ENCODE peak calls at places on chromosomes 16 and 17, in nine cellular contexts. C is heart right ventricle; A is HepG2; W is mesendoderm; M is GM12878; P is tibial artery; R is OCI-LY7; J is thoracic aorta; Z is CD8-positive, alpha-beta memory T cell. K is an unnamed sample. For H3K4me1, the result is how much of the 10 kb centered on the place peaks cover.

GRCh38 chr17:17096438-17097178 is 54.4 kb downstream of the MPRIP start:
- DNase-seq in P (peak), J (no peak), Z (no peak), C (no peak), M (no peak), R (no peak), W (peak), A (peak), K (no peak)

GRCh38 chr17:14301761-14302401 is 1.0 kb downstream of the HS3ST3B1 start:
- DNase-seq in A (no peak), M (no peak), W (no peak), P (no peak), Z (peak), C (peak), R (peak), J (no peak), K (no peak)

GRCh38 chr17:9456265-9456664 is 119.4 kb downstream of the STX8 start:
- DNase-seq in P (no peak), W (no peak), R (no peak), C (no peak), J (no peak), Z (no peak), A (peak), M (no peak), K (no peak)

GRCh38 chr16:68737046-68737729 is at the start of gene CDH1:
- DNase-seq in P (no peak), J (no peak), Z (peak), M (no peak), R (no peak), W (peak), A (no peak), C (peak), K (no peak)

GRCh38 chr17:11980813-11981212 is 16.5 kb downstream of the ZNF18 start:
- DNase-seq in Z (no peak), P (no peak), C (no peak), M (no peak), A (no peak), W (no peak), R (no peak), J (no peak), K (no peak)

GRCh38 chr16:56226187-56226586 is 34.9 kb downstream of the GNAO1 start:
- DNase-seq in Z (no peak), J (no peak), M (no peak), W (no peak), R (no peak), A (no peak), P (no peak), C (no peak), K (no peak)

GRCh38 chr17:40482722-40483121 is 18.7 kb downstream of the TNS4 start:
- DNase-seq in R (no peak), C (no peak), W (no peak), Z (no peak), P (no peak), J (no peak), A (no peak), M (no peak), K (no peak)

GRCh38 chr17:7747586-7747985 is 30.0 kb downstream of the DNAH2 start:
- DNase-seq in P (no peak), J (no peak), Z (no peak), M (no peak), W (peak), A (peak), C (no peak), R (no peak), K (no peak)

GRCh38 chr17:76700627-76701470 is 9.9 kb downstream of the MXRA7 start:
- DNase-seq in M (no peak), P (peak), Z (peak), C (peak), J (peak), R (no peak), A (peak), W (peak), K (no peak)

GRCh38 chr16:57803413-57803990 is 1.2 kb upstream of the KIFC3 start:
- DNase-seq in M (no peak), P (no peak), C (peak), J (no peak), Z (no peak), W (peak), R (no peak), A (no peak), K (no peak)

GRCh38 chr16:29770250-29770929 is 7.7 kb upstream of the ZG16 start:
- DNase-seq in A (no peak), P (no peak), M (no peak), R (no peak), Z (no peak), C (no peak), W (no peak), J (no peak), K (no peak)

GRCh38 chr16:58488531-58488930 is 11.4 kb upstream of the NDRG4 start:
- DNase-seq in R (no peak), P (no peak), J (no peak), A (no peak), Z (no peak), C (no peak), W (peak), M (no peak), K (no peak)

GRCh38 chr17:930258-930657 is 49.3 kb downstream of the NXN start:
- DNase-seq in C (no peak), W (no peak), Z (no peak), J (no peak), M (no peak), P (no peak), A (peak), R (no peak), K (no peak)

GRCh38 chr16:10922328-10923145 is 19.7 kb downstream of the DEXI start:
- DNase-seq in C (peak), J (peak), P (peak), R (no peak), A (peak), M (no peak), Z (no peak), W (no peak), K (no peak)

GRCh38 chr17:79799538-79800324 is 2.9 kb upstream of the CBX8 start:
- DNase-seq in P (no peak), J (no peak), A (no peak), Z (no peak), R (no peak), C (no peak), W (no peak), M (no peak), K (no peak)
- H3K4me1 ChIP-seq in P (under half), J (under half), A (half or more), Z (half or more), R (half or more), C (half or more), W (under half), M (under half), K (under half)

GRCh38 chr17:29617125-29617480 is 5.6 kb downstream of the CORO6 start:
- DNase-seq in A (peak), P (peak), Z (peak), J (no peak), R (peak), W (peak), M (no peak), C (peak), K (no peak)

GRCh38 chr17:29617481-29618271 is 5.0 kb downstream of the CORO6 start:
- DNase-seq in P (peak), A (peak), C (peak), M (peak), Z (peak), R (peak), W (peak), J (no peak), K (no peak)

GRCh38 chr17:29615492-29616299 is 7.0 kb downstream of the CORO6 start:
- DNase-seq in C (peak), J (peak), R (peak), A (peak), M (no peak), W (peak), P (peak), Z (peak), K (peak)

GRCh38 chr17:29615048-29615385 is 7.7 kb downstream of the CORO6 start:
- DNase-seq in Z (peak), A (no peak), P (no peak), W (no peak), C (no peak), J (no peak), R (no peak), M (no peak), K (no peak)

DNA sequence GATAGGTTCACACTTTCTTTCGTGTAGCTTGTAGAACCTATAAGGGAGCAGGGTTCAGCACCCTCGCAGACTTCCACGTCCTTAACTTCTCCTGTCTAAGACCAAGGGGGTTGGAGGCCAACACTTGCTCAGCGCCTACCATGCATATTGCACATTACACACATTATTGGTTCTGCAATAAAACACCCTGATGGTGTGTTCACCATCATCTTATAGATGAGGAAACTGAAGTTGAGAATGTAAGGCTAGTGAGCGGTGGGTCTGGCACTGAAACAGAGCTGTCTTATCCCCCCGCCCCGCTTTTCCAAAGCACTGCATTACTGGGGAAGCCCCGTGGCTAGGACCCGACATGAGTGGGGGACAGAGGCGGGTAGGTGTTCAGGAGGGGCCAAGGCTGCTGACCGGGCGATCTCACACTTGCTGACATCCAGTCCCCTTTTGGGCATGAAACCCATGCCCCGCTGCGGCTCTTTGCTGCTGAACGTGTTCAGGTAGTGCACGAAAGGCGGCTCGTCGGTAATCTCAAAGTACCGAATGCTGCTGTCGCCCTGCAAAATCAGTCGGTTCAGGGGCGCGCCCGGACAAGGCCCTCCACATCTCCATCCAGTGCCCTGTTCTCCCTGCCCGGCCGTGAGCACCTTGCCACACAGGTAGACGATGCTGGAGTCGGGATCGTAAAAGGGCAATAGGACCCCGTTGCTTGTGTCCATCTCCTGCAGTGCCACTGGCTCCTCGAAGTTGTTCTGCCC is 6.2 kb downstream of the CORO6 start:
- DNase-seq in A (no peak), W (no peak), R (no peak), P (peak), M (no peak), C (no peak), J (no peak), Z (no peak), K (no peak)
- H3K4me1 ChIP-seq in A (half or more), W (under half), R (under half), P (half or more), M (under half), C (half or more), J (half or more), Z (under half), K (under half)

DNA sequence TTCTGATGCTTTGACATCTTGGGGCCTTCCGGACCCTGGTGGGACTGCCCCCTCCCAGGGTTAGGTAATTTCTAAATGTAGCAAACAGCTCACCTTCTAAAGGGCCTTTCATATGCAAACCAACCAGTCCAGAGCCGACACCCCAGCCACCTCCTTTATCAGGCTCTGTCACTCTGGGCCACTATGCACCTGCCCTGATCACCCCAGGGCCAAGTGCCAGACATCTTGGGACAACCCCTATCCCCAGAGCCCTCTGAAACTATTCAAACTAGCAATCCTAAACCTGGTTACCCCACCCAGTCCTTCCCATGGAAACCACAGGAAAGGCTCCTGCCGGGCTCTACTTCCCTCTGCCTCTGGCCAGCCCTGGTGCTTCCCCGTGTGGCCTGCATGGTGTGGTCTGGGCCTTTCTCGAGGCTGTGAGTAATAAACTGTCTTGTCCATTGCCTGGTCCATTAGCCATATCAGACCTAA is 91.2 kb upstream of the TNRC6C start:
- DNase-seq in M (no peak), W (no peak), J (no peak), R (peak), A (no peak), Z (no peak), P (peak), C (no peak), K (no peak)
- H3K4me1 ChIP-seq in M (under half), W (under half), J (under half), R (half or more), A (under half), Z (under half), P (under half), C (under half), K (under half)

DNA sequence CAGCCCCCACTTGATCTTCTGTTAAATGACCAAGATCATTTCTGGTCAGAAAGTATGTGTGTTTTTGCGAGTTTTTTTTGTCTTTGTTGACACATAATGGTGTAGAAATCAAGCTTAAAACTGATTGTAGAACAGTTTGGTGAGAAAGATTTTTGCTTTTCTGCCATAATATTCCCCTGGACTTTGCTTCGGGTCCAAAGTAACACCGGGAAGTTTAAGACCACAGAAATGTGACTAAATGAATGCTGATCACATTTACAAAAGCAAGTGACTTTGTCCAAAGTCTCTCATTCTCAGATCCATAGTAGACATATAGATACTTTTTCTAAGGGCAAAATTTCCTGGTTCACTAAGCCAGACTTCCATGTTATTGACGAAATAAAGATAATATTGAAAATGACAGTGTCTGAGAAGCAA is 2.6 kb downstream of the FAM20A start:
- DNase-seq in J (no peak), A (peak), R (no peak), Z (no peak), W (no peak), M (no peak), P (no peak), C (no peak), K (no peak)
- H3K4me1 ChIP-seq in J (under half), A (half or more), R (under half), Z (under half), W (under half), M (under half), P (under half), C (half or more), K (under half)

GRCh38 chr17:60754057-60754604 is 76.5 kb downstream of the BCAS3 start:
- DNase-seq in P (no peak), A (no peak), Z (no peak), M (no peak), W (no peak), C (no peak), R (no peak), J (no peak), K (no peak)
- H3K4me1 ChIP-seq in P (under half), A (under half), Z (under half), M (under half), W (under half), C (under half), R (under half), J (under half), K (under half)

GRCh38 chr16:81645303-81645702 is 133.8 kb upstream of the PLCG2 start:
- DNase-seq in A (no peak), R (no peak), W (peak), C (peak), P (no peak), M (no peak), J (no peak), Z (no peak), K (no peak)
- H3K4me1 ChIP-seq in A (under half), R (under half), W (under half), C (under half), P (under half), M (under half), J (under half), Z (under half), K (under half)

DNA sequence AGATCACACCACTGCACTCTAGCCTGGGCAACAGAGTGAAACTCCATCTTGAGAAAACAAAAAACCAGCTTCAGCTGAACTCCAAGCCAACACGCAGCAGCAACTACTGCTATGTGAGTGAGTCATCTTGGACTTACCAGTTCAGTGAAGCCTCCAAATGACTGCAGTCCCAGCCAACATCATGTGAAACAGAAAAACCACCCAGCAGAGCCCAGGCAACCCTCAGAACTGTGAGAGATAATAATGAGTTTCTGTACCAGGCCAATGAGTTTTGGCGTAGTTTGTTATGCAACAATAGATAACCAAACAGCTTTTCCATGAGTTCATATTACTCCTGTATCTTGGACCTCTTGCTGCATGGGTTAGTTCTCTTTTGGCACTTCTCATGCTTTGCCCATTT is 23.3 kb downstream of the PHF12 start:
- DNase-seq in Z (no peak), W (no peak), P (no peak), R (no peak), J (no peak), C (no peak), M (no peak), A (no peak), K (no peak)
- H3K4me1 ChIP-seq in Z (half or more), W (under half), P (under half), R (under half), J (under half), C (under half), M (under half), A (under half), K (under half)

DNA sequence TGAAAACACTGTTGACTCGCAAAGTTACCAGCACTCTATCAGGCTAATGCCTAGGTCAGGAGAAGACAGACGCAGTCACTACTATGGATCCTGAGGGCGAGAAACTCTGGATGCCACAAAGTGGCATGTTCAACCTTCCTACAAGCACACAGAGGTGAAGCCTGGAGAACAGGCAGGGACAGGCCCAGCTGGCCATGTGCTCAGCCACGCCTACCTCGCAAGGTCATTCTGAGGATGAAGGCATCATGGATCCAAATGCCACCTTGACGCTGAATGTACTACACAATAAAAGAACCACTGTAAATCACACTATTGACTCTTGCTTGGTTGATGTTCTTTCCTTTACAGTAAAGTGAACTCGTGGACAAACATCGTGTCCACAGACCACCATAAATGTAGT is 85.8 kb downstream of the ANKRD11 start:
- DNase-seq in M (no peak), W (no peak), C (no peak), P (no peak), Z (no peak), J (no peak), R (no peak), A (no peak), K (no peak)
- H3K4me1 ChIP-seq in M (under half), W (under half), C (half or more), P (under half), Z (half or more), J (under half), R (under half), A (half or more), K (under half)

GRCh38 chr17:77708936-77709335 is 249.6 kb upstream of the TNRC6C start:
- DNase-seq in M (no peak), A (no peak), C (no peak), J (no peak), Z (no peak), W (no peak), P (no peak), R (no peak), K (no peak)

GRCh38 chr17:77707546-77707945 is 251.0 kb upstream of the TNRC6C start:
- DNase-seq in C (no peak), Z (no peak), M (no peak), R (no peak), A (no peak), P (peak), W (no peak), J (no peak), K (no peak)

GRCh38 chr17:77708049-77708448 is 250.5 kb upstream of the TNRC6C start:
- DNase-seq in Z (no peak), A (no peak), J (no peak), P (no peak), R (no peak), M (no peak), C (no peak), W (no peak), K (no peak)

GRCh38 chr17:77709594-77709993 is 248.9 kb upstream of the TNRC6C start:
- DNase-seq in Z (no peak), W (no peak), J (no peak), C (no peak), P (no peak), A (no peak), R (no peak), M (no peak), K (no peak)

GRCh38 chr17:77706938-77707337 is 251.6 kb upstream of the TNRC6C start:
- DNase-seq in C (no peak), M (no peak), A (no peak), J (no peak), Z (no peak), P (no peak), W (no peak), R (no peak), K (no peak)
- H3K4me1 ChIP-seq in C (under half), M (under half), A (under half), J (under half), Z (under half), P (under half), W (under half), R (under half), K (under half)

DNA sequence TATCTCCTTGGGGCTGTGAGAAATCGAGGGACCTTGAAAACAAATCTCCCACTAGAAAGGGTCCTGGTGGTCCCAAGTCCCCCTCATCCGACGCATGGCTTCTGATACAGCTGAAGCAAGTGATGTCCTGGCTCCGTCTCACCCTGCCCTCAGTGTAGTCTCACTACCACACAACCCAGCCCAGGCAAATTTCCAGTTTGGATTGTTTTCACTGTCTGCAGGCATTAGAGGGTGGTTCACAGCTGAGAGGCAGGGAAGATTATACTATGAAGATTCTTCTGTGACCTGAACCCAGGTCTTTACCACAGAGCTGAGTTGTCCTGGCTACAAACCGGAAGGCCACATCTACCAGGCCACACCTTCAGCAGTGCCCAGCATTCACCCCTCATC is 17.7 kb downstream of the ZNHIT3 start:
- DNase-seq in A (no peak), W (no peak), J (no peak), C (no peak), M (no peak), Z (no peak), R (no peak), P (no peak), K (no peak)
- H3K4me1 ChIP-seq in A (under half), W (under half), J (under half), C (under half), M (under half), Z (under half), R (under half), P (under half), K (under half)

K was measured in NT2/D1.